ENCODE peak calls at places on chromosomes 2 and 18, in five cellular contexts. O is dermis microvascular lymphatic vessel endothelial cell; S is left lung; W is activated CD4-positive, alpha-beta T cell treated with anti-CD3 and anti-CD28 coated beads, Interleukin-2, amount 50 U/mL, for 1 hour; F is naive thymus-derived CD8-positive, alpha-beta T cell. A is an unnamed sample.

GRCh38 chr2:84723831-84724230 is 157.1 kb downstream of the TRABD2A start:
- DNase-seq in O (no peak), S (no peak), W (no peak), F (no peak), A (no peak)

GRCh38 chr2:219253753-219254589 is at the start of gene TUBA4A:
- DNase-seq in O (peak), S (peak), W (peak), F (peak), A (no peak)

GRCh38 chr2:47029737-47030524 is 114.3 kb upstream of the MCFD2 start:
- DNase-seq in O (peak), S (no peak), W (no peak), F (no peak), A (no peak)

GRCh38 chr18:8177330-8178016 is 431.8 kb upstream of the RAB12 start:
- DNase-seq in O (peak), S (no peak), W (no peak), F (no peak), A (no peak)

GRCh38 chr2:96095116-96095636 is 21.2 kb downstream of the ADRA2B start:
- DNase-seq in O (no peak), S (no peak), W (no peak), F (no peak), A (no peak)

GRCh38 chr2:184920451-184920965 is 322.2 kb downstream of the ZNF804A start:
- DNase-seq in O (no peak), S (no peak), W (no peak), F (no peak), A (no peak)

GRCh38 chr2:241035142-241035817 is 36.9 kb downstream of the SNED1 start:
- DNase-seq in O (no peak), S (no peak), W (peak), F (peak), A (no peak)

GRCh38 chr2:119484834-119485233 is 39.4 kb downstream of the SCTR start:
- DNase-seq in O (no peak), S (no peak), W (no peak), F (no peak), A (peak)

GRCh38 chr2:85583667-85584353 is 421 bp upstream of the VAMP5 start:
- DNase-seq in O (no peak), S (no peak), W (no peak), F (no peak), A (no peak)

GRCh38 chr2:178301595-178302324 is 107.4 kb downstream of the OSBPL6 start:
- DNase-seq in O (no peak), S (no peak), W (no peak), F (no peak), A (no peak)

GRCh38 chr2:40746150-40746549 is 294.3 kb upstream of the SLC8A1 start:
- DNase-seq in O (no peak), S (no peak), W (no peak), F (no peak), A (no peak)

GRCh38 chr2:73176205-73176880 is 26.0 kb upstream of the NOTO start:
- DNase-seq in O (no peak), S (peak), W (no peak), F (peak), A (no peak)

GRCh38 chr2:314561-315336 is 26.9 kb upstream of the ALKAL2 start:
- DNase-seq in O (no peak), S (no peak), W (no peak), F (no peak), A (no peak)